ENCODE peak calls at places on chromosomes 12 and 14, in five cellular contexts. L is foreskin fibroblast, Z is mesothelial cell of epicardium, W is ovary, I is upper lobe of right lung. D is an unnamed sample.
A peak's percentile ranks its signal among the peaks of the same experiment; 100 is the strongest.

GRCh38 chr14:92527724-92528123 is 14.1 kb downstream of the RIN3 start:
- DNase-seq in L (peak; percentile 64), Z (no peak), I (peak; percentile 27), W (no peak), D (no peak)

GRCh38 chr14:80316426-80316825 is 105.1 kb upstream of the DIO2 start:
- DNase-seq in Z (no peak), I (no peak), L (peak; percentile 37), W (no peak), D (no peak)

GRCh38 chr12:45655186-45655585 is 74.3 kb upstream of the ARID2 start:
- DNase-seq in W (no peak), L (no peak), I (no peak), Z (no peak), D (no peak)

GRCh38 chr14:106657460-106657859 is 1131.1 kb downstream of the TMEM121 start:
- DNase-seq in L (no peak), W (no peak), Z (no peak), I (no peak), D (peak; percentile 49)

GRCh38 chr14:56972948-56973347 is 162.7 kb upstream of the OTX2 start:
- DNase-seq in Z (no peak), W (no peak), L (no peak), I (no peak), D (no peak)

GRCh38 chr12:52949413-52950331 is 754 bp downstream of the KRT18 start:
- DNase-seq in L (peak; percentile 54), W (no peak), Z (no peak), I (peak; percentile 73), D (no peak)

GRCh38 chr12:30823140-30823669 is 68.5 kb upstream of the CAPRIN2 start:
- DNase-seq in Z (peak; percentile 53), I (peak; percentile 72), L (no peak), W (peak; percentile 57), D (peak; percentile 23)

GRCh38 chr14:55706341-55706684 is 126.3 kb downstream of the KTN1 start:
- DNase-seq in W (no peak), L (no peak), Z (no peak), I (no peak), D (no peak)

GRCh38 chr12:68450947-68451260 is 118.7 kb upstream of the MDM1 start:
- DNase-seq in Z (no peak), W (no peak), L (no peak), I (no peak), D (no peak)

GRCh38 chr12:79685068-79685467 is 5.7 kb downstream of the PAWR start:
- DNase-seq in I (no peak), W (no peak), L (peak; percentile 66), Z (no peak), D (no peak)

GRCh38 chr12:80044694-80045046 is 54.7 kb upstream of the OTOGL start:
- DNase-seq in W (no peak), L (peak; percentile 91), I (no peak), Z (no peak), D (no peak)

GRCh38 chr14:90253826-90254225 is 2.5 kb upstream of the PSMC1 start:
- DNase-seq in I (no peak), L (no peak), Z (no peak), W (no peak), D (no peak)

GRCh38 chr12:83514372-83514771 is 827.7 kb downstream of the TMTC2 start:
- DNase-seq in L (no peak), I (no peak), W (no peak), Z (no peak), D (no peak)

GRCh38 chr14:65211341-65211987 is 109.1 kb upstream of the MAX start:
- DNase-seq in W (no peak), Z (no peak), L (peak; percentile 88), I (no peak), D (no peak)

GRCh38 chr12:57147641-57147944 is 174 bp upstream of the LRP1-AS start:
- DNase-seq in Z (no peak), W (no peak), I (no peak), L (peak; percentile 91), D (no peak)

GRCh38 chr12:58657175-58657574 is 263.1 kb downstream of the LRIG3 start:
- DNase-seq in I (no peak), Z (no peak), L (no peak), W (no peak), D (no peak)

DNA sequence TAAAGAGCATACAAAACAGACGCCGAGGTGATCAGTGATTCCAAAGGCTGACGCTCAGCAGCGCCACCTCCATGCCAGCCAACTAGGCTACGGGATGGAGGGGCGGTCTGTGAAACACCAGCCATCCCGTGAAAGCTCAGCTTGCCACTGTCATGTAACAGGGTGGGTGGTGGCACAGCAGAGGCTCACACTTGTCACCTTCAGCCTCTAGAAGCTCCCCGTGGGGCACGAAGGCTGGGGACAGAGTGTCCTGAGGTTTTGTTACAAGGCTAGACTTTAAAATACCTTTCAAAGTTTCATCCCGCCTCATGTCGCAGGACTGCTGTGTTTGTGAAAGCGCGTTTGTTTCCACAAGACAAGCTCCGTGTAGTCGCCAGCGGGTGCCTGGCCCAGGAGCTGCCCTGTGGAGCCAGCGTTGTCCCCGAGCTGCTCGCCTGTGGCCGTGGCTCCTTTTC is 20.7 kb downstream of the XRCC3 start:
- DNase-seq in I (peak; percentile 47), L (no peak), W (peak; percentile 24), Z (no peak), D (no peak)
- TF ChIP-seq CTCF in I (no peak), L (no peak), W (no peak), Z (no peak), D (no peak)

GRCh38 chr14:46646796-46647195 is 4.8 kb downstream of the RPL10L start:
- DNase-seq in Z (no peak), W (no peak), I (no peak), L (no peak), D (no peak)

GRCh38 chr14:46653031-46653775 is 1.6 kb upstream of the RPL10L start:
- DNase-seq in L (no peak), I (no peak), Z (no peak), W (no peak), D (no peak)

DNA sequence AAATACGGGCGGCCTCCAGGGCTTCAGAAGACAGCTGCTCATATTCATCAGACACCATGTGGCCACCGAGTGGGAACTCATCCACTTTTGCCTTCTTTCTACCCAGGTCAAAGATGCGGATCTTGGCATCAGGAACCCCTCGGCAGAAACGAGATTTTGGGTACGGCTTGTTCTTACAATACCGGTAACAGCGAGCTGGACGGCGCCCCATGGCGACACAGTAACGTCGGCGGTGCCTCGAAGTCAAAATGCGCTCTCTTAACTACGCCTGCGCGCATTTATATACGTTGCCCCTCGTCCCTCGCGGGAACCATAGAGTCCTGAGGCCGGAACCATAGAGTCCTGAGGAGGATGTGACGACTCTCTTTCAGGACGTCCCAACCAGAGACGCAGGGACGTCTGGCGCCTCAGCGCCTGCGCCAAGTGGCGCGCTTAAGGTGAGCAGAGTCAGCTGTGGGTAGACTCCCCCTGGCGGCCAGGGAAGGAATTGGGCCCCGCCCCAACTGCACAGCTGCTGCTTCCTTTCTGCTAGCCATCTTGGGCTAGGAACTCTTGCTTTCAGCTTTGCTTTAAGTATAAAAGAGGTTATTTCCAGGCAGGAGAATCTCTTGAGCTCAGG is at the start of gene RPL10L:
- DNase-seq in L (no peak), W (no peak), Z (no peak), I (no peak), D (no peak)
- TF ChIP-seq CTCF in L (no peak), W (no peak), Z (no peak), I (no peak), D (no peak)

DNA sequence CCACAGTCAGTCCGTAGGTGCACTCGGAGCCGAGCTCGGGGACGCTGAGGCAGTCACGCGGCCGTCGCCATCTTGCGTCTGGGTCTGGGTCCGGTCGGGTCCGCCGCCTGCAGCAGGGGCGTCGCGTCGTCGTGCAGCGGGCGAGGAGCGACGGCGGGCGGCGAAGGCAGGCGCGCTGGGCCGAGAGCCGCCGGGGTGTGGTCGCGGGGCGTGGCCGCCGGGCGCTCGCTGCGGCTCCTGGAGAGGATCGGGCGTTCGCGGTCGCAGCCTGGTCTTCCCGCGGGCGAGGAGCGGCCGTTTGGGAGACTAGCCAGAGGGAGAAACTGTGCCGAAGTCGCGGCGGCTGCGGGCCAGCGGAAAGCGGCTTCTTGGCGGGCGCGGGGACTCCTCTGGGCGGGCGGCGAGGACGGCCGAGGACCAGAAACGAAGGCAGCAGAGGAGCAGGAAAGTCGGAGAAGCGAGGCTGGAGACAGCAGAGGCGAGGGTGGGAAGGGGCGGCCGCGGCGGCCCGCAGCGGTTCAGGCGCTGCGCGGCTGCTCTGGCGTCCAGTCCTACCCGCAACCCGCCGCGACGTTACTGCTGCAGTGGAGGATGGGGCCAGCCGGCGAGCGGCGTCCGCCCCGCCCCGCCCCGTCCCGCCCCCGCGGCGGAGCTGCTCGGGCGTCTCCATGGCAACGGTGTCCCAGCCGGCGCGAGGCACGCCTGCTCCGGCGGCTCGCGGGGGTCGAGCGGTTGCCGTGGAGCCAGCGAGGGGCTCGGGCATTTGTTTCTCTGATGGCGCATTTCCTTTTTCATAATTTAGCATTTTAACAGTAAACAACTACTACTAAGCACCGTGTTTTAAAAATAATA is at the start of gene PNMA1:
- DNase-seq in I (peak; percentile 92), Z (peak; percentile 88), L (peak; percentile 95), W (peak; percentile 92), D (peak; percentile 86)
- TF ChIP-seq CTCF in I (no peak), Z (no peak), L (no peak), W (no peak), D (no peak)

DNA sequence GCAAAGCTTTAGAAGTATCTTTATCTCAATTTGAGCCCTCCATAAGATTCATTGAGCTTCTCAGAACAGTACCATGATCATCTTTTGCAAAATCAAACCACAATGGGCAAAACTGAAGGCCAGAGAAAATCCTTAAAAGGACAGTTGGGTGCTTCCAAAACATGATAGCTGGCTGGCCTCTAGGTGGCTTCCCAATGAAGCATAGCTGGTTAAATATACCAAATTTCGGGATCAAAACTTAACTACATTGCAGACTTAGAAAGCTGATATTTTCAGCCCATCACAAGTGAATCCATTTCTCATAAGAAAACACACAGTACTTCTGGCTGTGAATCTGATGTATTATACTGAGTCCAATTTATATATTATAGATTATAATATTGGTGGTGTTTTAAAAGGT is 15.3 kb upstream of the PIK3C2G start:
- DNase-seq in L (peak; percentile 35), I (no peak), W (no peak), Z (no peak), D (no peak)
- TF ChIP-seq CTCF in L (peak; percentile 35), I (no peak), W (no peak), Z (no peak), D (no peak)

GRCh38 chr12:98185606-98186005 is 329.8 kb upstream of the TMPO start:
- DNase-seq in L (no peak), I (no peak), Z (no peak), W (no peak), D (no peak)
- TF ChIP-seq CTCF in L (no peak), I (no peak), Z (no peak), W (no peak), D (no peak)